ENCODE peak calls at places on chromosomes 12 and 14, in six cellular contexts. M, Q, C, J, B and D are unnamed samples. For H3K9me3, the result is how much of the 10 kb centered on the place peaks cover.

GRCh38 chr14:76917759-76918175 is 91.6 kb downstream of the LRRC74A start:
- DNase-seq in M (no peak), Q (no peak), C (peak), J (no peak), B (no peak), D (no peak)

GRCh38 chr14:76699901-76700590 is 61.2 kb upstream of the VASH1 start:
- DNase-seq in M (no peak), Q (no peak), C (no peak), J (no peak), B (no peak), D (no peak)

GRCh38 chr12:96442906-96443305 is 42.7 kb upstream of the CDK17 start:
- DNase-seq in M (no peak), Q (no peak), C (no peak), J (no peak), B (no peak), D (no peak)

GRCh38 chr12:45558353-45558752 is 171.2 kb upstream of the ARID2 start:
- DNase-seq in M (no peak), Q (no peak), C (no peak), J (no peak), B (no peak), D (no peak)

GRCh38 chr14:20415723-20416622 is 2.7 kb upstream of the TEP1 start:
- DNase-seq in M (peak), Q (no peak), C (no peak), J (no peak), B (no peak), D (peak)

GRCh38 chr12:1890810-1891209 is 27.6 kb downstream of the CACNA2D4 start:
- DNase-seq in M (no peak), Q (no peak), C (no peak), J (no peak), B (no peak), D (no peak)

GRCh38 chr14:32211068-32211404 is 8.0 kb upstream of the RNU6-8 start:
- DNase-seq in M (no peak), Q (no peak), C (no peak), J (no peak), B (no peak), D (no peak)

GRCh38 chr12:96136129-96136528 is 58.0 kb upstream of the ELK3 start:
- DNase-seq in M (no peak), Q (no peak), C (no peak), J (no peak), B (peak), D (no peak)

GRCh38 chr14:101254805-101255764 is 306.2 kb upstream of the DIO3 start:
- DNase-seq in M (no peak), Q (no peak), C (no peak), J (no peak), B (no peak), D (no peak)

GRCh38 chr14:88225721-88226120 is 97.3 kb downstream of the KCNK10 start:
- DNase-seq in M (peak), Q (no peak), C (no peak), J (no peak), B (no peak), D (no peak)

GRCh38 chr14:49966304-49966809 is 73.5 kb downstream of the ARF6 start:
- DNase-seq in M (peak), Q (no peak), C (no peak), J (no peak), B (no peak), D (no peak)

GRCh38 chr12:54404061-54405004 is 14.7 kb downstream of the ITGA5 start:
- DNase-seq in M (peak), Q (peak), C (no peak), J (peak), B (peak), D (peak)

GRCh38 chr12:122106891-122107660 is 28.5 kb downstream of the MLXIP start:
- DNase-seq in M (no peak), Q (no peak), C (peak), J (no peak), B (no peak), D (no peak)

GRCh38 chr12:21690704-21691368 is 33.2 kb upstream of the LDHB start:
- DNase-seq in M (no peak), Q (no peak), C (no peak), J (no peak), B (no peak), D (no peak)

GRCh38 chr14:72763892-72764291 is 130.0 kb downstream of the DPF3 start:
- DNase-seq in M (peak), Q (no peak), C (no peak), J (no peak), B (no peak), D (no peak)

GRCh38 chr14:76354310-76354709 is 21.6 kb upstream of the ESRRB start:
- DNase-seq in M (no peak), Q (no peak), C (no peak), J (no peak), B (no peak), D (no peak)

GRCh38 chr12:53552346-53553327 is 45.4 kb upstream of the NPFF start:
- DNase-seq in M (peak), Q (no peak), C (no peak), J (no peak), B (no peak), D (no peak)

GRCh38 chr14:100017578-100017977 is 47.6 kb upstream of the EVL start:
- DNase-seq in M (no peak), Q (no peak), C (no peak), J (no peak), B (no peak), D (no peak)

GRCh38 chr12:58833844-58834243 is 86.5 kb downstream of the LRIG3 start:
- DNase-seq in M (no peak), Q (no peak), C (no peak), J (no peak), B (no peak), D (no peak)

GRCh38 chr12:113057565-113058485 is 1.3 kb downstream of the DTX1 start:
- DNase-seq in M (peak), Q (no peak), C (no peak), J (no peak), B (no peak), D (no peak)

GRCh38 chr12:85676816-85677749 is 159.1 kb downstream of the RASSF9 start:
- DNase-seq in M (no peak), Q (no peak), C (no peak), J (no peak), B (no peak), D (no peak)

GRCh38 chr12:16012086-16012485 is 101.0 kb downstream of the DERA start:
- DNase-seq in M (no peak), Q (no peak), C (peak), J (no peak), B (peak), D (no peak)

GRCh38 chr12:107318554-107318803 is 225.1 kb upstream of the CRY1 start:
- DNase-seq in M (no peak), Q (no peak), C (no peak), J (no peak), B (no peak), D (no peak)

GRCh38 chr14:64711039-64711438 is 6.8 kb downstream of the PLEKHG3 start:
- DNase-seq in M (no peak), Q (no peak), C (no peak), J (no peak), B (no peak), D (no peak)

GRCh38 chr14:65361920-65362319 is 50.6 kb upstream of the FUT8 start:
- DNase-seq in M (no peak), Q (no peak), C (peak), J (no peak), B (peak), D (no peak)

GRCh38 chr12:62693291-62694040 is 226.8 kb downstream of the MON2 start:
- DNase-seq in M (no peak), Q (no peak), C (peak), J (no peak), B (peak), D (no peak)

GRCh38 chr12:356276-356988 is 32.7 kb downstream of the KDM5A start:
- DNase-seq in M (no peak), Q (no peak), C (no peak), J (no peak), B (no peak), D (no peak)

GRCh38 chr14:69354383-69355154 is 43.5 kb downstream of the ERH start:
- DNase-seq in M (no peak), Q (peak), C (no peak), J (peak), B (no peak), D (peak)

GRCh38 chr14:97283450-97284230 is 486.5 kb downstream of the VRK1 start:
- DNase-seq in M (no peak), Q (no peak), C (no peak), J (no peak), B (no peak), D (no peak)

GRCh38 chr12:10101648-10102220 is 2.9 kb upstream of the CLEC1A start:
- DNase-seq in M (no peak), Q (no peak), C (no peak), J (no peak), B (no peak), D (no peak)

GRCh38 chr14:69989622-69990021 is 110.4 kb downstream of the SMOC1 start:
- DNase-seq in M (no peak), Q (no peak), C (no peak), J (no peak), B (no peak), D (no peak)

GRCh38 chr12:78562358-78563205 is 302.0 kb upstream of the SYT1 start:
- DNase-seq in M (no peak), Q (no peak), C (no peak), J (no peak), B (no peak), D (no peak)

DNA sequence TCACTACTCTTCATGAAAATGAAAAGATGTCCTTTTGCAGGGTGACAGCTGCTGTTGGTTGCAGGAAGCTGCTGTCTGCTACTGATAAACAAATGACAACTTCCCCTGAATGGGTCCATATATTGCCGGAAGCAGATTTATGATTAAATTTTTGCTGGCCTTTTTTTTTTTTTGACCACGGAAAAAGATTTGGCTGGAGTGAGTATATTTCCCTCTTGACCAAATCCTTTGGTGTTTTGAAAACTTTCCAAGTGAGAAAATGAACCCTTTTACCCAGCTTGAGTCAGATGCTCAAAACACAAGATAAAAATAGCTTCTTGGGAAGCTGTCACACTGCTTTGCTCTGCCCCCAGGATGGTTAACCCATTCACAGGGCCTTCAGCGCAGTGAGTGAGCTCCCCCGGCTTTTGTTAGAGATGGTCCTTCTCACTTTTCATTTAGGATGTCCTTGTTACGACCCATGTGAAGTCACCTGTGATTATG is 224.2 kb downstream of the PELI2 start:
- DNase-seq in M (no peak), Q (no peak), C (no peak), J (no peak), B (no peak), D (no peak)
- H3K27ac ChIP-seq in M (no peak), Q (no peak), C (peak), J (no peak), B (peak), D (no peak)

GRCh38 chr14:92978229-92979021 is 55.5 kb downstream of the CHGA start:
- DNase-seq in M (no peak), Q (no peak), C (no peak), J (no peak), B (no peak), D (no peak)

GRCh38 chr14:92982941-92983340 is 60.0 kb downstream of the CHGA start:
- DNase-seq in M (no peak), Q (no peak), C (no peak), J (no peak), B (no peak), D (peak)

GRCh38 chr14:92981726-92982125 is 58.8 kb downstream of the CHGA start:
- DNase-seq in M (no peak), Q (no peak), C (no peak), J (no peak), B (no peak), D (no peak)

GRCh38 chr14:92984082-92984788 is 61.3 kb downstream of the CHGA start:
- DNase-seq in M (no peak), Q (no peak), C (no peak), J (no peak), B (no peak), D (no peak)

GRCh38 chr14:92980866-92981265 is 57.9 kb downstream of the CHGA start:
- DNase-seq in M (no peak), Q (no peak), C (no peak), J (no peak), B (no peak), D (no peak)
- H3K9me3 ChIP-seq in M (under half), Q (under half), C (under half), J (under half), B (under half), D (under half)

GRCh38 chr14:90507428-90507827 is 110.6 kb downstream of the CALM1 start:
- DNase-seq in M (no peak), Q (no peak), C (no peak), J (no peak), B (no peak), D (no peak)

GRCh38 chr14:90510208-90510607 is 113.4 kb downstream of the CALM1 start:
- DNase-seq in M (no peak), Q (no peak), C (peak), J (no peak), B (no peak), D (no peak)

GRCh38 chr14:90509403-90509802 is 112.6 kb downstream of the CALM1 start:
- DNase-seq in M (no peak), Q (no peak), C (no peak), J (no peak), B (no peak), D (no peak)

GRCh38 chr14:90508073-90508472 is 111.2 kb downstream of the CALM1 start:
- DNase-seq in M (no peak), Q (no peak), C (no peak), J (no peak), B (no peak), D (no peak)

GRCh38 chr14:90508536-90509254 is 111.9 kb downstream of the CALM1 start:
- DNase-seq in M (no peak), Q (no peak), C (no peak), J (no peak), B (no peak), D (no peak)
- H3K27ac ChIP-seq in M (no peak), Q (no peak), C (peak), J (no peak), B (no peak), D (no peak)

GRCh38 chr12:38101753-38102152 is 214.8 kb upstream of the ALG10B start:
- DNase-seq in M (no peak), Q (no peak), C (no peak), J (no peak), B (no peak), D (no peak)
- H3K9me3 ChIP-seq in M (under half), Q (under half), C (under half), J (under half), B (under half), D (under half)

DNA sequence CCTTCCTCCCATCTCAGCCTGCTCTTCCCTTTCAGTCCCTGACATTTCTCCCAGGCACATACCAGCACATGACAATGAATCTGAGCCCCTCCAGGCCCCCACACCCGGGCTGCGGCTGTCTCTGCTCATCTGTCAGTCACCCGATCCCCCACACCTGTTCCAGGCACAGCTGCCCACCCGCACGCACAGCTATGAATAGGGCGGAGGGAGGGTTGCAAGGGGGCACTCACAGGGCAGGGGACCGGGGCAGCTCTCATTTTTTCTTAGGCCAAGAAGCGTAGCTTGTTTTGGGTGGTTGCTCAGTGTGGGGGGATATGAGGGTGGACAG is 43.7 kb upstream of the TSPAN9 start:
- DNase-seq in M (no peak), Q (no peak), C (no peak), J (no peak), B (peak), D (no peak)
- H3K27ac ChIP-seq in M (no peak), Q (no peak), C (peak), J (no peak), B (no peak), D (no peak)

GRCh38 chr14:33348510-33348909 is 409.8 kb downstream of the NPAS3 start:
- DNase-seq in M (no peak), Q (no peak), C (no peak), J (no peak), B (no peak), D (no peak)
- H3K9me3 ChIP-seq in M (under half), Q (under half), C (under half), J (under half), B (under half), D (under half)

DNA sequence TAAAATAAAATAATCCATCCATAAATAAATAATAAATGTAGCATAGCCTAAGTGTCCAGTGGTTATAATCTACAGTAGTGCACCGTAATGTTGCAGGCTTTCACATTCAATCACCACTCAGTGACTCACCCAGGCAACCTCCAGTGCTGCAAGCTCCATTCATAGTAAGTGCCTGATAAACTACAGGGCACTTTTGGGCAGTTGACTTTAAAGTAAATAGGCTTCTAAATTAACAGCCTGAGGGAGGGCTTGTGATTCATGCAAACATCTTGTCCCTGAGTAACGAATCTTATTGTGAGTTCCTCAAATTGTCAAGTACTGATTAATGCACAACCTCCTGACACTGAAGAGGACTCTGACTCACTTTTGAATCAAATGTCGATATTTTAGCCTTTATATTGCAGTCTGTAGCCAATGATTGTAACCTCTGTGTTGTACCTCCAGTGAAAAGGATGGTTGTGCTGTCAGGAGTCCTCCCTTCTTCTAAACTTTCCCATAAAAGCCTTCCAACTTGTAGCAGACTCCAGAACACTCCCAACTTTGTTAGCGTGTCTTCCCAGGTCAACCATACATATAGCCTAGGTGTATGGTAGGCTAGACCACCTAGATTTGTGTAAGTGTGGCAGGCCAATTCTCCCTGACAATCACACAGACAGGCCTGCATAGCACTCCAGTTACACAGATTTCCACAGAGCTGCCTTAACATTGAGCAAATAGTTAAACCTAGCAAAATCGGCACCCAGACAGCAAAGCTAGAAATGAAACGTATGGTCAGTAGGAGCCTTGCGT is 54.9 kb upstream of the BICD1 start:
- DNase-seq in M (no peak), Q (no peak), C (no peak), J (no peak), B (no peak), D (no peak)
- H3K27ac ChIP-seq in M (no peak), Q (no peak), C (no peak), J (no peak), B (no peak), D (no peak)